ENCODE peak calls at places on chromosomes 5 and 9, in nine cellular contexts. W, R, N, H, D, A, E, G and P are unnamed samples.

GRCh38 chr5:67934976-67935375 is 280.6 kb upstream of the PIK3R1 start:
- DNase-seq in G (no peak), N (no peak), D (no peak), W (no peak), H (no peak), E (no peak), R (no peak), A (no peak), P (no peak)

GRCh38 chr5:52829664-52830063 is 41.9 kb downstream of the ITGA1 start:
- DNase-seq in D (no peak), E (no peak), R (no peak), A (no peak), N (no peak), H (no peak), W (no peak), G (no peak), P (no peak)

GRCh38 chr9:134488251-134488900 is 153.2 kb upstream of the COL5A1 start:
- DNase-seq in A (no peak), N (no peak), W (no peak), H (no peak), R (no peak), D (no peak), G (no peak), E (no peak), P (no peak)

GRCh38 chr5:68028131-68028727 is 187.3 kb upstream of the PIK3R1 start:
- DNase-seq in W (no peak), E (peak; percentile 12), G (no peak), N (no peak), A (no peak), D (no peak), H (no peak), R (no peak), P (no peak)

GRCh38 chr5:95631265-95631957 is 11.5 kb downstream of the GPR150 start:
- DNase-seq in H (no peak), R (no peak), A (no peak), N (no peak), E (peak; percentile 83), W (no peak), D (no peak), G (no peak), P (no peak)

GRCh38 chr5:1726469-1726865 is 73.2 kb downstream of the MRPL36 start:
- DNase-seq in N (peak; percentile 20), H (no peak), A (no peak), E (no peak), G (no peak), R (no peak), D (no peak), W (no peak), P (peak; percentile 6)

GRCh38 chr5:26388946-26389345 is 649.4 kb downstream of the CDH9 start:
- DNase-seq in D (no peak), A (no peak), G (no peak), R (no peak), N (no peak), H (no peak), E (no peak), W (no peak), P (no peak)

GRCh38 chr5:54643679-54644078 is 126.1 kb downstream of the SNX18 start:
- DNase-seq in H (peak; percentile 12), A (no peak), N (no peak), R (no peak), W (no peak), D (no peak), E (peak; percentile 88), G (no peak), P (no peak)

GRCh38 chr9:126329476-126330275 is 3.0 kb downstream of the MVB12B start:
- DNase-seq in A (no peak), R (no peak), E (no peak), H (no peak), N (no peak), G (no peak), W (no peak), D (no peak), P (no peak)

GRCh38 chr9:89844535-89844934 is 239.7 kb downstream of the GADD45G start:
- DNase-seq in N (peak; percentile 64), D (no peak), H (no peak), E (no peak), R (no peak), G (no peak), W (no peak), A (no peak), P (no peak)

GRCh38 chr5:119323630-119324000 is 32.2 kb upstream of the TNFAIP8 start:
- DNase-seq in E (peak; percentile 45), W (peak; percentile 86), A (no peak), G (no peak), D (no peak), H (no peak), R (no peak), N (no peak), P (no peak)

GRCh38 chr9:124355032-124355940 is 60.0 kb downstream of the PSMB7 start:
- DNase-seq in N (no peak), W (no peak), E (no peak), G (no peak), D (no peak), A (no peak), H (no peak), R (no peak), P (no peak)

GRCh38 chr9:124353166-124353768 is 62.0 kb downstream of the PSMB7 start:
- DNase-seq in A (no peak), R (no peak), W (no peak), E (no peak), H (no peak), D (no peak), N (no peak), G (peak; percentile 3), P (no peak)

GRCh38 chr9:124355941-124356744 is 59.1 kb downstream of the PSMB7 start:
- DNase-seq in A (no peak), E (no peak), N (no peak), R (no peak), D (no peak), G (no peak), H (no peak), W (no peak), P (no peak)

GRCh38 chr9:124353811-124354274 is 61.4 kb downstream of the PSMB7 start:
- DNase-seq in N (no peak), H (no peak), A (no peak), G (peak; percentile 1), R (no peak), E (peak; percentile 30), D (no peak), W (no peak), P (no peak)

GRCh38 chr9:124354364-124355031 is 60.7 kb downstream of the PSMB7 start:
- DNase-seq in D (no peak), R (no peak), G (no peak), N (no peak), E (no peak), H (no peak), W (no peak), A (no peak), P (no peak)
- TF ChIP-seq CTCF in D (no peak), R (no peak), G (no peak), N (no peak), E (no peak), H (no peak), W (no peak), A (no peak), P (no peak)

GRCh38 chr9:128828267-128828666 is 1.3 kb downstream of the SPOUT1 start:
- DNase-seq in N (no peak), A (no peak), H (no peak), W (no peak), E (no peak), D (no peak), G (no peak), R (no peak), P (no peak)

GRCh38 chr9:128823362-128823902 is 5.1 kb downstream of the ENDOG start:
- DNase-seq in W (no peak), R (no peak), H (no peak), A (no peak), D (no peak), E (no peak), N (no peak), G (no peak), P (no peak)

GRCh38 chr9:128824911-128825310 is 4.7 kb downstream of the SPOUT1 start:
- DNase-seq in H (no peak), A (no peak), W (no peak), R (no peak), D (no peak), E (no peak), N (no peak), G (no peak), P (no peak)

GRCh38 chr9:128823903-128824406 is 5.6 kb downstream of the SPOUT1 start:
- DNase-seq in E (no peak), G (no peak), H (no peak), W (no peak), A (no peak), D (no peak), R (no peak), N (peak; percentile 74), P (no peak)

GRCh38 chr9:128825923-128826702 is 3.5 kb downstream of the SPOUT1 start:
- DNase-seq in W (peak; percentile 63), G (no peak), A (no peak), R (peak; percentile 63), D (no peak), N (no peak), E (no peak), H (no peak), P (no peak)
- TF ChIP-seq CTCF in W (peak; percentile 47), G (no peak), A (peak; percentile 8), R (no peak), D (no peak), N (no peak), E (no peak), H (no peak), P (peak; percentile 14)

GRCh38 chr9:120214331-120214730 is 365.6 kb downstream of the CDK5RAP2 start:
- DNase-seq in G (no peak), A (no peak), D (no peak), H (no peak), W (no peak), E (no peak), R (no peak), N (no peak), P (no peak)
- TF ChIP-seq CTCF in G (no peak), A (no peak), D (no peak), H (no peak), W (no peak), E (no peak), R (no peak), N (no peak), P (no peak)

GRCh38 chr9:114674798-114675554 is 7.0 kb downstream of the TEX48 start:
- DNase-seq in G (no peak), A (no peak), E (no peak), R (no peak), W (no peak), N (no peak), H (no peak), D (no peak), P (no peak)
- TF ChIP-seq CTCF in G (no peak), A (no peak), E (no peak), R (no peak), W (peak; percentile 17), N (no peak), H (no peak), D (no peak), P (no peak)

DNA sequence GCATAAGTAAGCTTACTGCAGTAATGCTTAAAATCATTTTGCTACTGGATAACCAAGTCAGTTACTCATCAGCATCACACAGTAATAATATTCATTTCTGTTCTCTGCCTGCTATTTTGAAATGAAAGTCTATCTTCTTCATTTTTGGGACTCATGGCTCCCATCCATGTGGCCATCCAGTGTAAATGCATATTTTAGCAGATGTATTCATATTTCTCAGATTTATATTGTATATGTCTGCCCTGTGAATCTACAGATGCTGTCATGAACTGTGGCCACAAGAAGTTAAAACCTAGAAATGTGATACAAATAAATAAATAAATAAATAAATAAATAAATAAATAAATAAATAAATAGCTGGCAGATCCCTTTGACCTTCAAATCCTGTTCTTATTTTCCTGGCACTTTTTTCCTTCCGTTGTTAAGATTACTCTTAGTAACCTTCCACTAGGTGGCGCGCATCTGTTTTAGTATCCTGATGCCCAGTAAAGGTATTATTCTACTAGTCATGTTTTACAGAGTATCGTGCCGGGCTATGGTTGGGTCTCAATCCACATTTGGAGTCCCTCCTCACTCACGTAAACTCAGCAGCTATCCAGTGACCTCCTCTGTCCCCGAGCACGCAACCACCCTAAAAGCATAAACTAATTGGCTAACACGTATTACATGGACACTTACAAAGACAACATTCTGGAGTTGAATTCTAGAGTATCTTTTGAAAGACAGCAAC is 79.2 kb upstream of the IL7R start:
- DNase-seq in E (peak; percentile 88), W (peak; percentile 62), D (peak; percentile 58), A (peak; percentile 55), N (peak; percentile 74), H (peak; percentile 72), R (peak; percentile 15), G (peak; percentile 44), P (peak; percentile 41)
- TF ChIP-seq CTCF in E (peak; percentile 67), W (peak; percentile 40), D (peak; percentile 87), A (peak; percentile 44), N (peak; percentile 54), H (peak; percentile 66), R (peak; percentile 63), G (peak; percentile 46), P (peak; percentile 75)